ENCODE peak calls at places on chromosomes 7 and 10, in nine cellular contexts. One of them, this sample, is unnamed.

GRCh38 chr7:112946350-112946749 is 140.3 kb downstream of the GPR85 start:
- DNase-seq in HepG2: no peak
- DNase-seq in suprapubic skin: no peak
- DNase-seq in GM23338: no peak
- DNase-seq in HL-60: no peak
- DNase-seq in GM12892: no peak
- DNase-seq in transverse colon: no peak
- DNase-seq in HCT116: no peak
- DNase-seq in K562: no peak
- DNase-seq in this sample: no peak

GRCh38 chr7:114589436-114589835 is 174.8 kb downstream of the FOXP2 start:
- DNase-seq in GM12892: no peak
- DNase-seq in GM23338: no peak
- DNase-seq in HCT116: no peak
- DNase-seq in HepG2: no peak
- DNase-seq in HL-60: no peak
- DNase-seq in K562: no peak
- DNase-seq in suprapubic skin: no peak
- DNase-seq in transverse colon: no peak
- DNase-seq in this sample: no peak

GRCh38 chr7:116702046-116702445 is 30.1 kb downstream of the MET start:
- DNase-seq in K562: no peak
- DNase-seq in suprapubic skin: no peak
- DNase-seq in GM23338: no peak
- DNase-seq in HL-60: no peak
- DNase-seq in HepG2: no peak
- DNase-seq in HCT116: no peak
- DNase-seq in transverse colon: no peak
- DNase-seq in GM12892: no peak
- DNase-seq in this sample: no peak

GRCh38 chr10:59817806-59818205 is 64.6 kb upstream of the MRLN start:
- DNase-seq in HCT116: no peak
- DNase-seq in HL-60: no peak
- DNase-seq in K562: no peak
- DNase-seq in GM12892: no peak
- DNase-seq in GM23338: no peak
- DNase-seq in suprapubic skin: no peak
- DNase-seq in transverse colon: no peak
- DNase-seq in HepG2: no peak
- DNase-seq in this sample: no peak

GRCh38 chr10:67257427-67258144 is 331.8 kb downstream of the LRRTM3 start:
- DNase-seq in HCT116: no peak
- DNase-seq in HepG2: no peak
- DNase-seq in transverse colon: no peak
- DNase-seq in suprapubic skin: no peak
- DNase-seq in K562: no peak
- DNase-seq in HL-60: no peak
- DNase-seq in GM23338: no peak
- DNase-seq in GM12892: no peak
- DNase-seq in this sample: no peak

GRCh38 chr7:106629521-106629920 is 31.4 kb downstream of the CCDC71L start:
- DNase-seq in transverse colon: no peak
- DNase-seq in GM12892: no peak
- DNase-seq in HL-60: no peak
- DNase-seq in GM23338: no peak
- DNase-seq in K562: no peak
- DNase-seq in suprapubic skin: no peak
- DNase-seq in HCT116: no peak
- DNase-seq in HepG2: no peak
- DNase-seq in this sample: no peak

GRCh38 chr10:47047127-47047504 is 135.9 kb downstream of the PTPN20 start:
- DNase-seq in GM12892: no peak
- DNase-seq in suprapubic skin: peak; percentile 64
- DNase-seq in HepG2: no peak
- DNase-seq in K562: no peak
- DNase-seq in HL-60: no peak
- DNase-seq in HCT116: no peak
- DNase-seq in transverse colon: no peak
- DNase-seq in GM23338: no peak
- DNase-seq in this sample: no peak

GRCh38 chr7:3134715-3135114 is 91.0 kb upstream of the CARD11 start:
- DNase-seq in K562: peak; percentile 16
- DNase-seq in GM23338: no peak
- DNase-seq in transverse colon: no peak
- DNase-seq in suprapubic skin: no peak
- DNase-seq in HL-60: no peak
- DNase-seq in GM12892: no peak
- DNase-seq in HCT116: no peak
- DNase-seq in HepG2: no peak
- DNase-seq in this sample: no peak

GRCh38 chr7:137987011-137987334 is 14.9 kb downstream of the CREB3L2 start:
- DNase-seq in HepG2: no peak
- DNase-seq in HCT116: no peak
- DNase-seq in K562: no peak
- DNase-seq in GM12892: no peak
- DNase-seq in transverse colon: no peak
- DNase-seq in suprapubic skin: no peak
- DNase-seq in HL-60: no peak
- DNase-seq in GM23338: no peak
- DNase-seq in this sample: no peak

GRCh38 chr10:97059006-97059871 is 126.5 kb downstream of the SLIT1 start:
- DNase-seq in GM23338: peak; percentile 83
- DNase-seq in GM12892: no peak
- DNase-seq in HL-60: no peak
- DNase-seq in K562: no peak
- DNase-seq in transverse colon: no peak
- DNase-seq in suprapubic skin: no peak
- DNase-seq in HepG2: no peak
- DNase-seq in HCT116: no peak
- DNase-seq in this sample: no peak

GRCh38 chr7:157133304-157133703 is 5.4 kb upstream of the UBE3C start:
- DNase-seq in GM12892: no peak
- DNase-seq in suprapubic skin: no peak
- DNase-seq in HL-60: no peak
- DNase-seq in GM23338: no peak
- DNase-seq in transverse colon: no peak
- DNase-seq in K562: no peak
- DNase-seq in HCT116: no peak
- DNase-seq in HepG2: no peak
- DNase-seq in this sample: no peak

DNA sequence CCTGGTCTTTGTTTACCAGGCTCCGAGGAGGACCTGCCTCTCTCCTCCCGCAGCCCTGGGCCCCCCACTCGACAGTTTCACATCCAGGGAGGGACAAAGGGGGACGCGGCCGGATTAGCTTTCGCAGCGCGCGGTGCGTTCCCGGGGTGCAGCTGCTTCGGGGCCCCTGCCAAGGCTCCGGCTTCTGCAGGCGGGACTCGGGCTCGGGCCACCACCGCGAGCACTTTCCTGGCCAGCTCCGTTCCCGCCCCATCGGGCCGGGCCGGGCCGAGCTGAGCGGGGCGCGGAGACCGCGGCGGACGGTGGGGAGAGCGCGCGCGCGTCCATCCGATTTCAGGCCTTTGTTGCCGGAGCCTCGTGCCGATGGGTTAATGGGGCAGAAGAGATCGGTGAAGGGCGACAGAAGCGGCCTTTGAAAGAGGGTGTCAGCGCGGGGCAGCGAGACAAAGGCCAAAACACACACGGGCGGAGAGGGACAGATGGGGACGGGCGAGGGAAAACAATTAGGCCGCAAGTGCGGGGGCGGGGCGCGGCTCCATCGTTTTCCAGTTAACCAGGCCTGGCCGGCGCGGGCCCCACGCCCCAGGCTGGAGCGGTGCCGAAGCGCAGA is 8.5 kb upstream of the UNCX start:
- DNase-seq in HCT116: no peak
- DNase-seq in K562: no peak
- DNase-seq in transverse colon: no peak
- DNase-seq in HL-60: no peak
- DNase-seq in GM23338: peak; percentile 71
- DNase-seq in HepG2: no peak
- DNase-seq in suprapubic skin: no peak
- DNase-seq in GM12892: no peak
- DNase-seq in this sample: no peak
- TF ChIP-seq POLR2AphosphoS5 in HCT116: no peak
- TF ChIP-seq POLR2AphosphoS5 in K562: no peak
- TF ChIP-seq POLR2AphosphoS5 in transverse colon: no peak
- TF ChIP-seq POLR2AphosphoS5 in HL-60: no peak
- TF ChIP-seq POLR2AphosphoS5 in GM23338: no peak
- TF ChIP-seq POLR2AphosphoS5 in HepG2: no peak
- TF ChIP-seq POLR2AphosphoS5 in suprapubic skin: no peak
- TF ChIP-seq POLR2AphosphoS5 in GM12892: no peak
- TF ChIP-seq POLR2AphosphoS5 in this sample: no peak

GRCh38 chr7:150965273-150965830 is 12.8 kb downstream of the KCNH2 start:
- DNase-seq in transverse colon: no peak
- DNase-seq in HCT116: no peak
- DNase-seq in GM12892: no peak
- DNase-seq in HepG2: no peak
- DNase-seq in GM23338: no peak
- DNase-seq in suprapubic skin: no peak
- DNase-seq in K562: no peak
- DNase-seq in HL-60: no peak
- DNase-seq in this sample: no peak

GRCh38 chr7:150968056-150968455 is 10.1 kb downstream of the KCNH2 start:
- DNase-seq in K562: no peak
- DNase-seq in GM12892: no peak
- DNase-seq in HL-60: no peak
- DNase-seq in HepG2: no peak
- DNase-seq in GM23338: no peak
- DNase-seq in transverse colon: no peak
- DNase-seq in HCT116: no peak
- DNase-seq in suprapubic skin: no peak
- DNase-seq in this sample: no peak

GRCh38 chr7:150966002-150966401 is 12.1 kb downstream of the KCNH2 start:
- DNase-seq in HCT116: no peak
- DNase-seq in HL-60: no peak
- DNase-seq in transverse colon: no peak
- DNase-seq in suprapubic skin: no peak
- DNase-seq in GM23338: peak; percentile 63
- DNase-seq in K562: peak; percentile 80
- DNase-seq in GM12892: no peak
- DNase-seq in HepG2: peak; percentile 30
- DNase-seq in this sample: no peak

GRCh38 chr7:150968698-150969482 is 9.2 kb downstream of the KCNH2 start:
- DNase-seq in GM23338: no peak
- DNase-seq in HL-60: no peak
- DNase-seq in K562: no peak
- DNase-seq in HCT116: no peak
- DNase-seq in transverse colon: no peak
- DNase-seq in suprapubic skin: no peak
- DNase-seq in GM12892: no peak
- DNase-seq in HepG2: no peak
- DNase-seq in this sample: no peak

DNA sequence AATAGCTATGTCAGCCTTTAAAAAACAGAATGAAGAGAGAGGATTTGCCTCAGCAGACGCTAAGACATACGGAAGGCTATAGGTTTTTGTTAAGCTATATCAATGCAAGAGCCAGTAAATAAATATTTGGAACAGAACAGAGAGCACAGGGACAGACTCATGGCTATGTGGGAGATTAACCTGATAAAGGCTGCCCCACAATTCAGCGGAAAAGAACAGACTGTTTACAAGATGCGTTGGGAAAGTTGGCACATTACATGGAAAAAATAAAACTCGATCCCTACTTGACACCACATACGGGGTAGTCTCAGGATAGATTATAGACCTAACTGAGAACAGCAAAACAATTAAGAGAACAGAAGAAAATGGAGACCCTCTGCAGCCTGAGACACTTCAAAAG is 10.8 kb downstream of the KCNH2 start:
- DNase-seq in GM23338: no peak
- DNase-seq in HCT116: no peak
- DNase-seq in GM12892: no peak
- DNase-seq in transverse colon: no peak
- DNase-seq in suprapubic skin: no peak
- DNase-seq in HL-60: no peak
- DNase-seq in K562: no peak
- DNase-seq in HepG2: no peak
- DNase-seq in this sample: no peak
- TF ChIP-seq POLR2AphosphoS5 in GM23338: no peak
- TF ChIP-seq POLR2AphosphoS5 in HCT116: no peak
- TF ChIP-seq POLR2AphosphoS5 in GM12892: no peak
- TF ChIP-seq POLR2AphosphoS5 in transverse colon: no peak
- TF ChIP-seq POLR2AphosphoS5 in suprapubic skin: no peak
- TF ChIP-seq POLR2AphosphoS5 in HL-60: no peak
- TF ChIP-seq POLR2AphosphoS5 in K562: no peak
- TF ChIP-seq POLR2AphosphoS5 in HepG2: no peak
- TF ChIP-seq POLR2AphosphoS5 in this sample: no peak

DNA sequence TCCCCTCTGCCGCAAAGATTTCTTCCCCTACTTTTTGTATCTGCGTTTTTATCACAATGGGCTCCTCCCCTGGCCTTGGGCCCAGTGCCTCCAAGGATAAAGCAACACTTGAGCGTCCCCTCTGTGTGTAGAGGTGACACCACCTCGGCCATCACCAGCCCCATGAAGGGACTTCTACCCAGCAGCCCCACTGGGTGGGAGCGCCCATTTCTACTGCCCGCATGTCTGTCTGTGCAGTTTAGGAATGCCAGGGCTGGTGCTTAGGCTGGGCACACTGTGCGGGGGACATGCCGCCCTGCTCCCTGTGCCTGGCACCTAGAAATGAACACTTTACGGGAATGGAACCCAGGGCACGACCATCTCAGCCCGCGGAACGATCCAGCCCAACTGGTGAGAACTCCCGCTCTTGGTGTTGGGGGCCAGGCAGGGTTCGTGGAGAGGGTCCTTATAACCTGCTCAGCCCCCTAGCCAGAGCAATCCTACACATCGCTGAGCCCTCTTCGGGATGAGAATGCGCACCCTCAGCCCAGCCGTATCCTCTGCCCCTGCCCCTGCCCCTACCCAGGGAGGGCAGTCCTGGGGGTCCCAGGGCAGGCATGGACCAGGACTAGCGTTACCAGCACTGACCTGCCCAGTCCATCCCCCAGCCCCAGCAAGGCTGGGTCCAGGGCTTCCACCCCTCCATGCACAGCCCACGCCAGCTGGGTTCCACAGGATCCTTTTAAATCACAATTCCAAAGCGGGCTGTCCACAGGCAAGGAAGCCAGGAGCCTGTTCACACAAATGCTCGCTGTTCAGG is 12.8 kb downstream of the CRYGN start:
- DNase-seq in K562: no peak
- DNase-seq in GM23338: no peak
- DNase-seq in HCT116: no peak
- DNase-seq in GM12892: no peak
- DNase-seq in suprapubic skin: peak; percentile 65
- DNase-seq in HL-60: no peak
- DNase-seq in transverse colon: no peak
- DNase-seq in HepG2: no peak
- DNase-seq in this sample: no peak
- TF ChIP-seq POLR2AphosphoS5 in K562: no peak
- TF ChIP-seq POLR2AphosphoS5 in GM23338: no peak
- TF ChIP-seq POLR2AphosphoS5 in HCT116: no peak
- TF ChIP-seq POLR2AphosphoS5 in GM12892: no peak
- TF ChIP-seq POLR2AphosphoS5 in suprapubic skin: no peak
- TF ChIP-seq POLR2AphosphoS5 in HL-60: no peak
- TF ChIP-seq POLR2AphosphoS5 in transverse colon: no peak
- TF ChIP-seq POLR2AphosphoS5 in HepG2: no peak
- TF ChIP-seq POLR2AphosphoS5 in this sample: no peak

GRCh38 chr7:66140924-66141323 is 26.3 kb downstream of the CRCP start:
- DNase-seq in suprapubic skin: peak; percentile 86
- DNase-seq in HepG2: no peak
- DNase-seq in HCT116: no peak
- DNase-seq in GM12892: no peak
- DNase-seq in HL-60: no peak
- DNase-seq in transverse colon: peak; percentile 47
- DNase-seq in GM23338: peak; percentile 57
- DNase-seq in K562: no peak
- DNase-seq in this sample: no peak
- TF ChIP-seq POLR2AphosphoS5 in suprapubic skin: no peak
- TF ChIP-seq POLR2AphosphoS5 in HepG2: no peak
- TF ChIP-seq POLR2AphosphoS5 in HCT116: no peak
- TF ChIP-seq POLR2AphosphoS5 in GM12892: no peak
- TF ChIP-seq POLR2AphosphoS5 in HL-60: no peak
- TF ChIP-seq POLR2AphosphoS5 in transverse colon: peak; percentile 10
- TF ChIP-seq POLR2AphosphoS5 in GM23338: no peak
- TF ChIP-seq POLR2AphosphoS5 in K562: no peak
- TF ChIP-seq POLR2AphosphoS5 in this sample: no peak

This sample was measured in GM12891.